ENCODE peak calls at places on chromosome 12, in ten cellular contexts. U is CD8-positive, alpha-beta T cell; R is CD4-positive, alpha-beta T cell; C is sigmoid colon; O is RWPE1; A is mammary epithelial cell; P is fibroblast of lung; W is H9; Z is thoracic aorta; S is upper lobe of right lung. H is an unnamed sample.

GRCh38 chr12:76866146-76866545 is 12.7 kb downstream of the CSRP2 start:
- DNase-seq in U (no peak), R (no peak), C (no peak), O (no peak), A (no peak), P (no peak), W (no peak), Z (no peak), S (no peak), H (no peak)

GRCh38 chr12:6383572-6384498 is at the start of gene LTBR:
- DNase-seq in U (no peak), R (no peak), C (peak; percentile 99), O (peak; percentile 88), A (peak; percentile 90), P (peak; percentile 95), W (peak; percentile 82), Z (peak; percentile 80), S (peak; percentile 99), H (peak; percentile 98)

GRCh38 chr12:15364221-15365170 is 42.2 kb downstream of the PTPRO start:
- DNase-seq in U (no peak), R (no peak), C (no peak), O (peak; percentile 58), A (peak; percentile 72), P (peak; percentile 44), W (no peak), Z (no peak), S (no peak), H (no peak)

GRCh38 chr12:113533842-113534375 is 62.2 kb upstream of the LHX5 start:
- DNase-seq in U (no peak), R (no peak), C (no peak), O (no peak), A (no peak), P (no peak), W (no peak), Z (no peak), S (no peak), H (no peak)

GRCh38 chr12:46269429-46270241 is 792 bp upstream of the SLC38A1 start:
- DNase-seq in U (peak; percentile 63), R (peak; percentile 65), C (no peak), O (peak; percentile 43), A (peak; percentile 66), P (no peak), W (peak; percentile 64), Z (no peak), S (no peak), H (no peak)

GRCh38 chr12:20950248-20950647 is 139.7 kb downstream of the SLCO1B3 start:
- DNase-seq in U (no peak), R (no peak), C (no peak), O (peak; percentile 0), A (peak; percentile 9), P (no peak), W (no peak), Z (no peak), S (no peak), H (no peak)

GRCh38 chr12:93622485-93622884 is 50.0 kb downstream of the SOCS2 start:
- DNase-seq in U (no peak), R (no peak), C (no peak), O (no peak), A (no peak), P (peak; percentile 88), W (no peak), Z (no peak), S (no peak), H (no peak)

GRCh38 chr12:116977465-116978380 is 67.0 kb downstream of the FBXW8 start:
- DNase-seq in U (no peak), R (no peak), C (no peak), O (no peak), A (no peak), P (no peak), W (no peak), Z (no peak), S (no peak), H (no peak)

GRCh38 chr12:132945806-132946506 is 10.2 kb downstream of the ZNF605 start:
- DNase-seq in U (no peak), R (no peak), C (no peak), O (no peak), A (no peak), P (no peak), W (no peak), Z (no peak), S (no peak), H (no peak)

GRCh38 chr12:113327000-113327399 is 7.9 kb downstream of the SLC8B1 start:
- DNase-seq in U (no peak), R (no peak), C (no peak), O (no peak), A (no peak), P (no peak), W (no peak), Z (no peak), S (no peak), H (no peak)

GRCh38 chr12:40017488-40017887 is 88.4 kb downstream of the SLC2A13 start:
- DNase-seq in U (no peak), R (no peak), C (no peak), O (no peak), A (no peak), P (peak; percentile 13), W (no peak), Z (no peak), S (no peak), H (no peak)

GRCh38 chr12:182381-182883 is 31.5 kb downstream of the SLC6A12 start:
- DNase-seq in U (no peak), R (no peak), C (no peak), O (peak; percentile 88), A (peak; percentile 55), P (peak; percentile 70), W (no peak), Z (no peak), S (no peak), H (no peak)

GRCh38 chr12:107329569-107330324 is 236.4 kb upstream of the CRY1 start:
- DNase-seq in U (no peak), R (no peak), C (no peak), O (no peak), A (peak; percentile 73), P (no peak), W (no peak), Z (no peak), S (no peak), H (no peak)

GRCh38 chr12:111431772-111432171 is 26.0 kb downstream of the SH2B3 start:
- DNase-seq in U (no peak), R (no peak), C (no peak), O (no peak), A (no peak), P (no peak), W (no peak), Z (no peak), S (no peak), H (no peak)

GRCh38 chr12:102643871-102644551 is 163.6 kb upstream of the IGF1 start:
- DNase-seq in U (no peak), R (no peak), C (no peak), O (no peak), A (no peak), P (no peak), W (no peak), Z (no peak), S (no peak), H (no peak)

DNA sequence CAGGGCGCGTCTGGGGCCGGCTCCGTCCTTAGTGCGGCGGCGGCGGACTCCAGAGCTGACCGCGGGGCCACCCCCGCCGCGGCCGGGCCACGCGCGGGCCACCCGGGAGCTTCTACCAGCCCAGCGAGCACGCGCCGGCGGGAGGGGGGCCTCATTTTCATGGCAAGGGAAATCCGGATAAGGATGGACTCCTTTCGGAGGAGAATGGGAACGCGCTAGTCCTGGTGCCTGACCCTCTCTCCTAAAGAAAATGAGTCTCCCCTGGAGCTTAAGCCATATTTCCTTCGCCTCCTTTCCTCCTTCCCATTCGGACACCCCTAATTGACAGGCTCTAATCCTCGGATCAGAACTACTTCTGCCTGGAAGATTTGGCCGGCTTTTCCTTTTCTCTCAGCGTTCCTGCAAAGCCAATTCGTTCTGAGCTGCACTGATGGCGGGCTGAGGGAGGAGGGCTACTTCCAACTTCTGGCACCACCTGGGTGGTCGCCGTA is 81.8 kb upstream of the HMGA2 start:
- DNase-seq in U (no peak), R (no peak), C (no peak), O (peak; percentile 56), A (no peak), P (peak; percentile 54), W (no peak), Z (no peak), S (no peak), H (peak; percentile 82)
- H3K27ac ChIP-seq in U (no peak overlapping the region), R (no peak overlapping the region), C (no peak overlapping the region), O (peak overlapping the region; percentile 96), A (no peak overlapping the region), P (peak overlapping the region; percentile 82), W (no peak overlapping the region), Z (no peak overlapping the region), S (no peak overlapping the region), H (no peak overlapping the region)

GRCh38 chr12:50934371-50934851 is 17.9 kb upstream of the HIGD1C start:
- DNase-seq in U (no peak), R (no peak), C (no peak), O (no peak), A (no peak), P (peak; percentile 25), W (no peak), Z (no peak), S (no peak), H (no peak)
- H3K27ac ChIP-seq in U (no peak overlapping the region), R (no peak overlapping the region), C (peak overlapping the region; percentile 68), O (no peak overlapping the region), A (no peak overlapping the region), P (no peak overlapping the region), W (peak overlapping the region; percentile 44), Z (peak overlapping the region; percentile 79), S (peak overlapping the region; percentile 76), H (peak overlapping the region; percentile 77)

GRCh38 chr12:81759215-81759991 is at the start of gene PPFIA2:
- DNase-seq in U (no peak), R (no peak), C (peak; percentile 58), O (no peak), A (no peak), P (peak; percentile 30), W (peak; percentile 81), Z (no peak), S (peak; percentile 60), H (no peak)
- H3K27ac ChIP-seq in U (no peak within 1 kb of the TSS), R (no peak within 1 kb of the TSS), C (no peak within 1 kb of the TSS), O (no peak within 1 kb of the TSS), A (no peak within 1 kb of the TSS), P (no peak within 1 kb of the TSS), W (no peak within 1 kb of the TSS), Z (peak within 1 kb of the TSS; percentile 51), S (no peak within 1 kb of the TSS), H (no peak within 1 kb of the TSS)

GRCh38 chr12:95630496-95630895 is 79.2 kb upstream of the USP44 start:
- DNase-seq in U (no peak), R (no peak), C (no peak), O (no peak), A (no peak), P (no peak), W (no peak), Z (no peak), S (no peak), H (no peak)

GRCh38 chr12:95634622-95635621 is 83.6 kb upstream of the USP44 start:
- DNase-seq in U (no peak), R (no peak), C (no peak), O (no peak), A (peak; percentile 79), P (peak; percentile 4), W (no peak), Z (no peak), S (no peak), H (no peak)

GRCh38 chr12:95637010-95637409 is 85.7 kb upstream of the USP44 start:
- DNase-seq in U (no peak), R (no peak), C (no peak), O (no peak), A (no peak), P (no peak), W (no peak), Z (no peak), S (no peak), H (no peak)

GRCh38 chr12:95633049-95633545 is 81.8 kb upstream of the USP44 start:
- DNase-seq in U (no peak), R (no peak), C (no peak), O (peak; percentile 94), A (peak; percentile 99), P (peak; percentile 55), W (no peak), Z (peak; percentile 62), S (peak; percentile 69), H (no peak)

GRCh38 chr12:95633671-95634465 is 82.6 kb upstream of the USP44 start:
- DNase-seq in U (no peak), R (no peak), C (no peak), O (peak; percentile 56), A (peak; percentile 85), P (no peak), W (no peak), Z (no peak), S (no peak), H (no peak)
- H3K27ac ChIP-seq in U (no peak overlapping the region), R (no peak overlapping the region), C (peak overlapping the region; percentile 48), O (peak overlapping the region; percentile 97), A (peak overlapping the region; percentile 94), P (no peak overlapping the region), W (no peak overlapping the region), Z (peak overlapping the region; percentile 72), S (peak overlapping the region; percentile 47), H (peak overlapping the region; percentile 44)

H was measured in esophagus muscularis mucosa.